ENCODE peak calls at places on chromosomes 3 and 15, in eight cellular contexts. G, Z, I, O, T, X, C and L are unnamed samples.

GRCh38 chr15:70789213-70789612 is 25.9 kb upstream of the UACA start:
- DNase-seq in G (no peak), Z (no peak), I (no peak), O (no peak), T (no peak), X (no peak), C (no peak), L (no peak)

GRCh38 chr3:178950676-178951075 is 120.9 kb downstream of the ZMAT3 start:
- DNase-seq in G (no peak), Z (no peak), I (no peak), O (no peak), T (no peak), X (no peak), C (no peak), L (no peak)

GRCh38 chr15:52464478-52464877 is 64.2 kb downstream of the MYO5A start:
- DNase-seq in G (no peak), Z (no peak), I (no peak), O (peak), T (no peak), X (no peak), C (no peak), L (no peak)

GRCh38 chr3:119352863-119353527 is 58.8 kb downstream of the ARHGAP31 start:
- DNase-seq in G (peak), Z (no peak), I (no peak), O (peak), T (no peak), X (no peak), C (peak), L (no peak)

GRCh38 chr3:118501152-118501551 is 533.5 kb downstream of the IGSF11 start:
- DNase-seq in G (peak), Z (peak), I (no peak), O (no peak), T (peak), X (no peak), C (no peak), L (no peak)

GRCh38 chr3:130242850-130243569 is 102.5 kb upstream of the COL6A5 start:
- DNase-seq in G (peak), Z (no peak), I (no peak), O (peak), T (peak), X (no peak), C (no peak), L (no peak)

GRCh38 chr3:120450261-120450913 is 405 bp downstream of the FSTL1 start:
- DNase-seq in G (peak), Z (peak), I (peak), O (peak), T (peak), X (no peak), C (no peak), L (no peak)

GRCh38 chr3:18237251-18238005 is 187.7 kb downstream of the SATB1 start:
- DNase-seq in G (no peak), Z (peak), I (no peak), O (peak), T (no peak), X (no peak), C (peak), L (no peak)

GRCh38 chr3:36933540-36934296 is 11.1 kb downstream of the TRANK1 start:
- DNase-seq in G (no peak), Z (no peak), I (peak), O (no peak), T (no peak), X (no peak), C (no peak), L (no peak)

GRCh38 chr3:128517648-128518047 is 24.6 kb upstream of the GATA2 start:
- DNase-seq in G (no peak), Z (no peak), I (peak), O (no peak), T (no peak), X (no peak), C (no peak), L (no peak)

GRCh38 chr3:67648701-67649100 is 5.7 kb downstream of the SUCLG2 start:
- DNase-seq in G (peak), Z (no peak), I (no peak), O (peak), T (no peak), X (no peak), C (no peak), L (no peak)

GRCh38 chr3:40663296-40663695 is 138.5 kb downstream of the ZNF621 start:
- DNase-seq in G (no peak), Z (no peak), I (no peak), O (no peak), T (no peak), X (no peak), C (no peak), L (no peak)

GRCh38 chr3:41881233-41881821 is 80.6 kb downstream of the ULK4 start:
- DNase-seq in G (peak), Z (no peak), I (no peak), O (peak), T (no peak), X (no peak), C (peak), L (no peak)

GRCh38 chr3:74145277-74145676 is 469.2 kb downstream of the CNTN3 start:
- DNase-seq in G (no peak), Z (no peak), I (no peak), O (no peak), T (no peak), X (no peak), C (no peak), L (no peak)

GRCh38 chr3:5563537-5564277 is 376.2 kb downstream of the EDEM1 start:
- DNase-seq in G (no peak), Z (no peak), I (no peak), O (no peak), T (no peak), X (no peak), C (no peak), L (no peak)
- H3K4me3 ChIP-seq in G (no peak), Z (no peak), I (no peak), O (no peak), T (no peak), X (no peak), C (no peak), L (no peak)

DNA sequence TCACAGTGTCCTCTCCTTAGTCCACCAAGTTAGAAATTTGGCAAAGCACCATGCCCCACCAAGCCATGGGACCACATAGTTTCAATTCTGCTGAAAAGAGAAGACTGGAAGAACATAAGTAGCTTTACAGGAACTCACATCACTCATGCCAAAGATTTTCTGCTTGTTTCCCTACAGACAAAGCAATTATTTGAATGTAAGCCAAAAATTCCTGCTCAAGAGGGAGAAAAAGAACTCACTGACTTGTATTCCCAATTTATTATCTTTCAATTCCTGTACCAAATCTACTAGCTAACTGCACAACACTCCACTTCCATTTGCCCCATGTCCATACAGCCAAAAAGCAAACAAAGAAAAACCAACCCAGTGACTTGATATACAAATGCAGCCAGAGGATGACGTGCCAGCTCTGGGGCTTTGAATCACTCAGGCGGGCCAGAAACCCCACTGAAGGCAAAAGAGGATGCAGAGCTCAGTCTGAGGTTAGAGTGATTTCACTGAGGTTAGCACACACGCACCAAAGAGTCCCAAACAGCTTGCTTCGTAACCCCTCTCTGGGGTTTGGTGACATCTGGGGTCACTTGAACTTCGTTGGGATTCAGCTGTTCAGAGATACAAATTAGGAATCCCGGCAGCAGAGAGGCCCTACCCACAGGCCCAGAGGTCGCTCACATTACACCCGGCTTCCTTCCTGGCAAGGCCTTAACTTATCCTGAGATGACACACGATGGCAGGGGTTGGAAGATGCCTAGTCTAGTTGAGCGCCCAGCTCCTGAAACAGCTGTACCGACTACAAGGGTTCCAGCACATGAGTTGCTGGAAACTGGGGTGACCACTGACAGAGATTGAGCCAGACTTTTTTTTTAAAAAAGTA is 1.7 kb downstream of the RFTN1 start:
- DNase-seq in G (peak), Z (peak), I (peak), O (peak), T (peak), X (peak), C (peak), L (no peak)
- H3K4me3 ChIP-seq in G (peak), Z (peak), I (no peak), O (peak), T (peak), X (peak), C (peak), L (peak)

GRCh38 chr3:141740349-141740748 is 2.3 kb downstream of the RNF7 start:
- DNase-seq in G (no peak), Z (no peak), I (no peak), O (no peak), T (no peak), X (no peak), C (no peak), L (no peak)
- H3K4me3 ChIP-seq in G (peak), Z (no peak), I (no peak), O (peak), T (no peak), X (no peak), C (no peak), L (no peak)

GRCh38 chr15:67685008-67685599 is 140.2 kb upstream of the SKOR1 start:
- DNase-seq in G (peak), Z (no peak), I (no peak), O (peak), T (no peak), X (no peak), C (peak), L (no peak)
- H3K4me3 ChIP-seq in G (no peak), Z (no peak), I (no peak), O (no peak), T (no peak), X (no peak), C (no peak), L (no peak)

GRCh38 chr15:80028937-80029336 is 30.5 kb upstream of the ZFAND6 start:
- DNase-seq in G (no peak), Z (no peak), I (no peak), O (no peak), T (no peak), X (no peak), C (no peak), L (no peak)
- H3K4me3 ChIP-seq in G (no peak), Z (no peak), I (no peak), O (no peak), T (no peak), X (no peak), C (no peak), L (no peak)